ENCODE peak calls at places on chromosomes 12 and 14, in seven cellular contexts. O, U, P, R, G, J and C are unnamed samples.

GRCh38 chr12:93085383-93086287 is 156.5 kb upstream of the EEA1 start:
- DNase-seq in O (no peak), U (no peak), P (no peak), R (no peak), G (no peak), J (no peak), C (no peak)

GRCh38 chr12:48028541-48029400 is 24.5 kb upstream of the COL2A1 start:
- DNase-seq in O (no peak), U (no peak), P (no peak), R (no peak), G (no peak), J (no peak), C (no peak)

GRCh38 chr14:72010474-72010873 is 78.2 kb downstream of the RGS6 start:
- DNase-seq in O (no peak), U (no peak), P (no peak), R (no peak), G (no peak), J (no peak), C (no peak)

GRCh38 chr12:130097342-130097741 is 64.9 kb upstream of the FZD10 start:
- DNase-seq in O (no peak), U (no peak), P (no peak), R (no peak), G (no peak), J (no peak), C (no peak)

GRCh38 chr12:12837025-12837872 is 24.1 kb downstream of the DDX47 start:
- DNase-seq in O (peak), U (peak), P (peak), R (no peak), G (peak), J (peak), C (peak)

GRCh38 chr12:34604227-34604626 is 581.9 kb downstream of the ALG10 start:
- DNase-seq in O (no peak), U (no peak), P (peak), R (no peak), G (no peak), J (no peak), C (no peak)

GRCh38 chr12:121933522-121934317 is 15.3 kb downstream of the CFAP251 start:
- DNase-seq in O (no peak), U (no peak), P (no peak), R (no peak), G (no peak), J (no peak), C (no peak)

GRCh38 chr12:22262309-22262708 is 72.2 kb downstream of the ST8SIA1 start:
- DNase-seq in O (no peak), U (no peak), P (no peak), R (no peak), G (no peak), J (no peak), C (no peak)

GRCh38 chr14:51616724-51617409 is 34.8 kb upstream of the FRMD6 start:
- DNase-seq in O (no peak), U (peak), P (no peak), R (no peak), G (no peak), J (peak), C (peak)

GRCh38 chr12:105315726-105316125 is 14.8 kb upstream of the C12orf75 start:
- DNase-seq in O (no peak), U (no peak), P (no peak), R (no peak), G (no peak), J (no peak), C (no peak)